ENCODE peak calls at places on chromosomes 13 and 19, in seven cellular contexts. One of them, this sample, is unnamed.

GRCh38 chr19:13103961-13104847 is 1.5 kb upstream of the LYL1 start:
- DNase-seq in trophoblast cell: peak; percentile 43
- DNase-seq in neuronal stem cell: no peak
- DNase-seq in H9: peak; percentile 69
- DNase-seq in H1: peak; percentile 95
- DNase-seq in mesenchymal stem cell: no peak
- DNase-seq in IMR-90: no peak
- DNase-seq in this sample: peak; percentile 33

GRCh38 chr13:23988546-23989122 is 91.3 kb upstream of the C1QTNF9B start:
- DNase-seq in H1: no peak
- DNase-seq in mesenchymal stem cell: no peak
- DNase-seq in trophoblast cell: no peak
- DNase-seq in IMR-90: peak; percentile 47
- DNase-seq in neuronal stem cell: no peak
- DNase-seq in H9: no peak
- DNase-seq in this sample: no peak

GRCh38 chr19:10500247-10500592 is 2.9 kb downstream of the KEAP1 start:
- DNase-seq in H1: no peak
- DNase-seq in IMR-90: no peak
- DNase-seq in mesenchymal stem cell: no peak
- DNase-seq in H9: no peak
- DNase-seq in neuronal stem cell: no peak
- DNase-seq in trophoblast cell: no peak
- DNase-seq in this sample: no peak

GRCh38 chr19:38321646-38322323 is 2.1 kb downstream of the KCNK6 start:
- DNase-seq in trophoblast cell: peak; percentile 20
- DNase-seq in neuronal stem cell: no peak
- DNase-seq in mesenchymal stem cell: peak; percentile 72
- DNase-seq in H9: no peak
- DNase-seq in IMR-90: peak; percentile 27
- DNase-seq in H1: no peak
- DNase-seq in this sample: no peak

GRCh38 chr13:34730966-34731365 is 211.1 kb upstream of the NBEA start:
- DNase-seq in H1: no peak
- DNase-seq in neuronal stem cell: no peak
- DNase-seq in trophoblast cell: peak; percentile 79
- DNase-seq in mesenchymal stem cell: no peak
- DNase-seq in H9: no peak
- DNase-seq in IMR-90: no peak
- DNase-seq in this sample: peak; percentile 91

GRCh38 chr19:41795031-41795461 is 1.3 kb upstream of the CEACAM3 start:
- DNase-seq in neuronal stem cell: peak; percentile 30
- DNase-seq in H9: peak; percentile 65
- DNase-seq in IMR-90: peak; percentile 16
- DNase-seq in mesenchymal stem cell: peak; percentile 27
- DNase-seq in H1: peak; percentile 66
- DNase-seq in trophoblast cell: peak; percentile 65
- DNase-seq in this sample: peak; percentile 57

GRCh38 chr13:113955691-113956090 is 18.2 kb downstream of the C13orf46 start:
- DNase-seq in mesenchymal stem cell: no peak
- DNase-seq in trophoblast cell: no peak
- DNase-seq in H1: no peak
- DNase-seq in H9: no peak
- DNase-seq in neuronal stem cell: no peak
- DNase-seq in IMR-90: no peak
- DNase-seq in this sample: no peak

GRCh38 chr19:43667524-43668405 is 2.2 kb downstream of the PLAUR start:
- DNase-seq in mesenchymal stem cell: no peak
- DNase-seq in trophoblast cell: no peak
- DNase-seq in H1: peak; percentile 47
- DNase-seq in H9: no peak
- DNase-seq in IMR-90: peak; percentile 20
- DNase-seq in neuronal stem cell: no peak
- DNase-seq in this sample: no peak

GRCh38 chr19:39407644-39408391 is 1.2 kb downstream of the ZFP36 start:
- DNase-seq in IMR-90: no peak
- DNase-seq in trophoblast cell: peak; percentile 38
- DNase-seq in H9: no peak
- DNase-seq in mesenchymal stem cell: peak; percentile 57
- DNase-seq in H1: peak; percentile 54
- DNase-seq in neuronal stem cell: no peak
- DNase-seq in this sample: no peak

GRCh38 chr13:23794267-23795161 is 94.7 kb downstream of the MIPEP start:
- DNase-seq in trophoblast cell: peak; percentile 73
- DNase-seq in H1: no peak
- DNase-seq in H9: no peak
- DNase-seq in IMR-90: peak; percentile 85
- DNase-seq in mesenchymal stem cell: peak; percentile 71
- DNase-seq in neuronal stem cell: no peak
- DNase-seq in this sample: no peak

GRCh38 chr19:30799854-30800755 is 427.9 kb downstream of the ZNF536 start:
- DNase-seq in neuronal stem cell: peak; percentile 50
- DNase-seq in trophoblast cell: peak; percentile 20
- DNase-seq in mesenchymal stem cell: peak; percentile 5
- DNase-seq in H9: peak; percentile 75
- DNase-seq in IMR-90: no peak
- DNase-seq in H1: peak; percentile 90
- DNase-seq in this sample: peak; percentile 65

GRCh38 chr19:2145831-2146241 is 5.5 kb downstream of the AP3D1 start:
- DNase-seq in IMR-90: peak; percentile 21
- DNase-seq in mesenchymal stem cell: no peak
- DNase-seq in H1: no peak
- DNase-seq in neuronal stem cell: no peak
- DNase-seq in H9: no peak
- DNase-seq in trophoblast cell: no peak
- DNase-seq in this sample: no peak

GRCh38 chr13:28337196-28338045 is 157.5 kb downstream of the FLT1 start:
- DNase-seq in neuronal stem cell: no peak
- DNase-seq in H1: no peak
- DNase-seq in mesenchymal stem cell: peak; percentile 77
- DNase-seq in trophoblast cell: no peak
- DNase-seq in H9: no peak
- DNase-seq in IMR-90: peak; percentile 89
- DNase-seq in this sample: no peak

GRCh38 chr13:42883142-42883541 is 101.8 kb downstream of the FAM216B start:
- DNase-seq in H1: no peak
- DNase-seq in H9: no peak
- DNase-seq in mesenchymal stem cell: peak; percentile 47
- DNase-seq in trophoblast cell: no peak
- DNase-seq in neuronal stem cell: no peak
- DNase-seq in IMR-90: no peak
- DNase-seq in this sample: no peak

GRCh38 chr13:38899581-38899980 is 91.0 kb downstream of the STOML3 start:
- DNase-seq in H9: no peak
- DNase-seq in trophoblast cell: no peak
- DNase-seq in mesenchymal stem cell: no peak
- DNase-seq in neuronal stem cell: no peak
- DNase-seq in H1: no peak
- DNase-seq in IMR-90: no peak
- DNase-seq in this sample: no peak

GRCh38 chr13:25095862-25096453 is at the start of gene PABPC3:
- DNase-seq in H9: no peak
- DNase-seq in neuronal stem cell: no peak
- DNase-seq in H1: no peak
- DNase-seq in mesenchymal stem cell: no peak
- DNase-seq in IMR-90: no peak
- DNase-seq in trophoblast cell: peak; percentile 19
- DNase-seq in this sample: no peak

GRCh38 chr13:111114362-111115050 is 604 bp upstream of the ARHGEF7 start:
- DNase-seq in H1: no peak
- DNase-seq in trophoblast cell: peak; percentile 78
- DNase-seq in IMR-90: peak; percentile 43
- DNase-seq in mesenchymal stem cell: peak; percentile 80
- DNase-seq in neuronal stem cell: peak; percentile 20
- DNase-seq in H9: peak; percentile 50
- DNase-seq in this sample: peak; percentile 56

GRCh38 chr19:48905664-48906063 is 5.6 kb downstream of the NUCB1 start:
- DNase-seq in H9: no peak
- DNase-seq in mesenchymal stem cell: no peak
- DNase-seq in neuronal stem cell: no peak
- DNase-seq in H1: no peak
- DNase-seq in IMR-90: no peak
- DNase-seq in trophoblast cell: no peak
- DNase-seq in this sample: no peak
- H2AK5ac ChIP-seq in H9: no peak overlapping the region
- H2AK5ac ChIP-seq in mesenchymal stem cell: no peak overlapping the region
- H2AK5ac ChIP-seq in neuronal stem cell: no peak overlapping the region
- H2AK5ac ChIP-seq in H1: no peak overlapping the region
- H2AK5ac ChIP-seq in IMR-90: no peak overlapping the region
- H2AK5ac ChIP-seq in trophoblast cell: no peak overlapping the region
- H2AK5ac ChIP-seq in this sample: no peak overlapping the region

GRCh38 chr13:20519887-20520286 is 5.8 kb downstream of the CRYL1 start:
- DNase-seq in IMR-90: no peak
- DNase-seq in neuronal stem cell: no peak
- DNase-seq in trophoblast cell: no peak
- DNase-seq in H1: no peak
- DNase-seq in H9: no peak
- DNase-seq in mesenchymal stem cell: no peak
- DNase-seq in this sample: no peak

GRCh38 chr13:20525144-20525600 is 485 bp downstream of the CRYL1 start:
- DNase-seq in trophoblast cell: peak; percentile 52
- DNase-seq in H1: peak; percentile 77
- DNase-seq in IMR-90: no peak
- DNase-seq in mesenchymal stem cell: peak; percentile 20
- DNase-seq in H9: peak; percentile 61
- DNase-seq in neuronal stem cell: peak; percentile 11
- DNase-seq in this sample: peak; percentile 23

GRCh38 chr13:20525601-20526544 is at the start of gene CRYL1:
- DNase-seq in mesenchymal stem cell: peak; percentile 72
- DNase-seq in IMR-90: peak; percentile 73
- DNase-seq in trophoblast cell: peak; percentile 68
- DNase-seq in H9: peak; percentile 45
- DNase-seq in H1: peak; percentile 56
- DNase-seq in neuronal stem cell: peak; percentile 46
- DNase-seq in this sample: peak; percentile 25

GRCh38 chr13:20518652-20519051 is 7.0 kb downstream of the CRYL1 start:
- DNase-seq in neuronal stem cell: no peak
- DNase-seq in trophoblast cell: no peak
- DNase-seq in IMR-90: no peak
- DNase-seq in mesenchymal stem cell: no peak
- DNase-seq in H1: no peak
- DNase-seq in H9: no peak
- DNase-seq in this sample: no peak

GRCh38 chr13:20521388-20521787 is 4.3 kb downstream of the CRYL1 start:
- DNase-seq in H9: no peak
- DNase-seq in neuronal stem cell: no peak
- DNase-seq in IMR-90: no peak
- DNase-seq in mesenchymal stem cell: no peak
- DNase-seq in trophoblast cell: no peak
- DNase-seq in H1: no peak
- DNase-seq in this sample: no peak
- H2AK5ac ChIP-seq in H9: no peak overlapping the region
- H2AK5ac ChIP-seq in neuronal stem cell: no peak overlapping the region
- H2AK5ac ChIP-seq in IMR-90: no peak overlapping the region
- H2AK5ac ChIP-seq in mesenchymal stem cell: peak overlapping the region; percentile 83
- H2AK5ac ChIP-seq in trophoblast cell: no peak overlapping the region
- H2AK5ac ChIP-seq in H1: no peak overlapping the region
- H2AK5ac ChIP-seq in this sample: no peak overlapping the region

GRCh38 chr13:36395280-36395679 is 37.0 kb upstream of the CCNA1 start:
- DNase-seq in H9: no peak
- DNase-seq in IMR-90: peak; percentile 66
- DNase-seq in trophoblast cell: peak; percentile 62
- DNase-seq in mesenchymal stem cell: peak; percentile 46
- DNase-seq in H1: no peak
- DNase-seq in neuronal stem cell: no peak
- DNase-seq in this sample: peak; percentile 37
- H2AK5ac ChIP-seq in H9: no peak overlapping the region
- H2AK5ac ChIP-seq in IMR-90: no peak overlapping the region
- H2AK5ac ChIP-seq in trophoblast cell: no peak overlapping the region
- H2AK5ac ChIP-seq in mesenchymal stem cell: no peak overlapping the region
- H2AK5ac ChIP-seq in H1: no peak overlapping the region
- H2AK5ac ChIP-seq in neuronal stem cell: no peak overlapping the region
- H2AK5ac ChIP-seq in this sample: no peak overlapping the region

GRCh38 chr13:98512774-98513327 is 64.1 kb downstream of the STK24 start:
- DNase-seq in trophoblast cell: no peak
- DNase-seq in mesenchymal stem cell: no peak
- DNase-seq in H1: no peak
- DNase-seq in neuronal stem cell: no peak
- DNase-seq in H9: peak; percentile 14
- DNase-seq in IMR-90: no peak
- DNase-seq in this sample: no peak
- H2AK5ac ChIP-seq in trophoblast cell: no peak overlapping the region
- H2AK5ac ChIP-seq in mesenchymal stem cell: no peak overlapping the region
- H2AK5ac ChIP-seq in H1: no peak overlapping the region
- H2AK5ac ChIP-seq in neuronal stem cell: no peak overlapping the region
- H2AK5ac ChIP-seq in H9: no peak overlapping the region
- H2AK5ac ChIP-seq in IMR-90: no peak overlapping the region
- H2AK5ac ChIP-seq in this sample: no peak overlapping the region

GRCh38 chr13:44096906-44097305 is 217.2 kb downstream of the LACC1 start:
- DNase-seq in H1: no peak
- DNase-seq in trophoblast cell: no peak
- DNase-seq in neuronal stem cell: no peak
- DNase-seq in IMR-90: no peak
- DNase-seq in mesenchymal stem cell: no peak
- DNase-seq in H9: no peak
- DNase-seq in this sample: no peak

GRCh38 chr13:44101347-44102083 is 221.8 kb downstream of the LACC1 start:
- DNase-seq in trophoblast cell: no peak
- DNase-seq in H9: no peak
- DNase-seq in neuronal stem cell: no peak
- DNase-seq in IMR-90: no peak
- DNase-seq in mesenchymal stem cell: no peak
- DNase-seq in H1: no peak
- DNase-seq in this sample: no peak

GRCh38 chr13:44103721-44104490 is 224.2 kb downstream of the LACC1 start:
- DNase-seq in H9: no peak
- DNase-seq in neuronal stem cell: no peak
- DNase-seq in trophoblast cell: no peak
- DNase-seq in H1: no peak
- DNase-seq in mesenchymal stem cell: no peak
- DNase-seq in IMR-90: no peak
- DNase-seq in this sample: no peak

GRCh38 chr13:44093607-44094583 is 214.2 kb downstream of the LACC1 start:
- DNase-seq in mesenchymal stem cell: peak; percentile 78
- DNase-seq in H9: no peak
- DNase-seq in neuronal stem cell: no peak
- DNase-seq in H1: no peak
- DNase-seq in IMR-90: no peak
- DNase-seq in trophoblast cell: no peak
- DNase-seq in this sample: peak; percentile 47

GRCh38 chr13:44098559-44098958 is 218.9 kb downstream of the LACC1 start:
- DNase-seq in H1: no peak
- DNase-seq in neuronal stem cell: no peak
- DNase-seq in H9: no peak
- DNase-seq in mesenchymal stem cell: no peak
- DNase-seq in IMR-90: no peak
- DNase-seq in trophoblast cell: no peak
- DNase-seq in this sample: no peak
- H2AK5ac ChIP-seq in H1: no peak overlapping the region
- H2AK5ac ChIP-seq in neuronal stem cell: no peak overlapping the region
- H2AK5ac ChIP-seq in H9: no peak overlapping the region
- H2AK5ac ChIP-seq in mesenchymal stem cell: no peak overlapping the region
- H2AK5ac ChIP-seq in IMR-90: no peak overlapping the region
- H2AK5ac ChIP-seq in trophoblast cell: no peak overlapping the region
- H2AK5ac ChIP-seq in this sample: no peak overlapping the region

This sample was measured in mesendoderm.